ENCODE peak calls at places on chromosomes 6 and 20, in eight cellular contexts. J is SJSA1, B is right cardiac atrium, C is AG04450, Y is heart right ventricle, N is HepG2, O is PC-3, L is aorta. S is an unnamed sample.

GRCh38 chr6:89023591-89024441 is 56.7 kb upstream of the PNRC1 start:
- DNase-seq in B (peak), O (no peak), N (no peak), C (no peak), J (no peak), Y (no peak), L (no peak), S (no peak)

GRCh38 chr6:6713660-6714446 is 125.3 kb downstream of the LY86 start:
- DNase-seq in J (no peak), L (no peak), C (no peak), Y (no peak), B (no peak), N (no peak), O (peak), S (no peak)

GRCh38 chr6:7424967-7425807 is 35.6 kb downstream of the RIOK1 start:
- DNase-seq in J (no peak), L (no peak), N (peak), C (no peak), Y (peak), O (peak), B (peak), S (no peak)

GRCh38 chr20:64045346-64046011 is 4.0 kb downstream of the SOX18 start:
- DNase-seq in L (no peak), B (peak), N (no peak), C (no peak), O (peak), J (peak), Y (no peak), S (no peak)

GRCh38 chr6:64553414-64553813 is 917.8 kb downstream of the PHF3 start:
- DNase-seq in B (no peak), J (no peak), C (no peak), L (no peak), O (no peak), Y (no peak), N (no peak), S (no peak)

GRCh38 chr6:10312445-10312844 is 102.4 kb downstream of the TFAP2A start:
- DNase-seq in C (no peak), B (no peak), L (no peak), O (no peak), N (no peak), Y (no peak), J (no peak), S (no peak)

GRCh38 chr6:122361314-122361979 is 38.0 kb upstream of the HSF2 start:
- DNase-seq in L (no peak), B (no peak), C (no peak), N (no peak), Y (no peak), J (no peak), O (no peak), S (no peak)

GRCh38 chr6:106520711-106521367 is 108.5 kb downstream of the RTN4IP1 start:
- DNase-seq in L (no peak), Y (no peak), C (no peak), B (no peak), J (no peak), O (no peak), N (no peak), S (peak)

GRCh38 chr6:136947037-136947436 is 24.9 kb downstream of the SLC35D3 start:
- DNase-seq in N (no peak), Y (no peak), B (no peak), L (no peak), C (no peak), J (no peak), O (no peak), S (no peak)

GRCh38 chr6:6320901-6321300 is 439 bp upstream of the F13A1 start:
- DNase-seq in Y (no peak), L (no peak), N (no peak), C (no peak), O (peak), J (peak), B (no peak), S (no peak)

GRCh38 chr6:21908117-21908848 is 314.7 kb downstream of the SOX4 start:
- DNase-seq in L (no peak), N (no peak), Y (no peak), O (no peak), C (no peak), B (no peak), J (no peak), S (no peak)

GRCh38 chr6:7154341-7155139 is 46.8 kb downstream of the RREB1 start:
- DNase-seq in C (no peak), Y (no peak), B (no peak), O (no peak), J (no peak), L (no peak), N (no peak), S (no peak)

GRCh38 chr6:134172020-134172766 is 119.8 kb upstream of the SLC2A12 start:
- DNase-seq in C (no peak), O (no peak), N (no peak), B (no peak), L (no peak), J (no peak), Y (no peak), S (no peak)

GRCh38 chr20:10185741-10186558 is 32.7 kb upstream of the SNAP25 start:
- DNase-seq in J (no peak), B (no peak), O (peak), Y (no peak), L (no peak), C (no peak), N (peak), S (no peak)

GRCh38 chr20:1083431-1084080 is 34.8 kb upstream of the PSMF1 start:
- DNase-seq in O (no peak), L (no peak), J (no peak), C (no peak), Y (no peak), B (no peak), N (no peak), S (no peak)

GRCh38 chr6:117481278-117481925 is 1.1 kb upstream of the DCBLD1 start:
- DNase-seq in C (no peak), J (no peak), Y (no peak), N (peak), O (no peak), B (no peak), L (no peak), S (no peak)

GRCh38 chr6:14079433-14079832 is 38.1 kb upstream of the CD83 start:
- DNase-seq in B (peak), N (no peak), O (peak), J (no peak), C (no peak), Y (no peak), L (no peak), S (no peak)

GRCh38 chr6:116476021-116476678 is 15.0 kb downstream of the CALHM6 start:
- DNase-seq in L (no peak), C (no peak), B (no peak), J (no peak), N (peak), Y (no peak), O (no peak), S (no peak)

GRCh38 chr20:45892049-45892816 is 1.1 kb downstream of the CTSA start:
- DNase-seq in C (no peak), L (peak), Y (no peak), N (peak), O (peak), J (no peak), B (no peak), S (no peak)

GRCh38 chr20:56158489-56158888 is 90.0 kb upstream of the MC3R start:
- DNase-seq in J (no peak), O (no peak), N (no peak), L (no peak), Y (no peak), C (no peak), B (no peak), S (no peak)

GRCh38 chr20:32278199-32278643 is 770 bp downstream of the KIF3B start:
- DNase-seq in B (no peak), O (no peak), N (no peak), J (no peak), C (no peak), Y (no peak), L (no peak), S (no peak)

GRCh38 chr6:151276112-151276745 is 36.5 kb downstream of the AKAP12 start:
- DNase-seq in J (no peak), Y (peak), C (no peak), O (no peak), B (peak), N (no peak), L (peak), S (no peak)

GRCh38 chr6:73565767-73566485 is 45.1 kb upstream of the EEF1A1 start:
- DNase-seq in N (peak), L (no peak), J (peak), O (no peak), Y (no peak), C (no peak), B (no peak), S (no peak)

DNA sequence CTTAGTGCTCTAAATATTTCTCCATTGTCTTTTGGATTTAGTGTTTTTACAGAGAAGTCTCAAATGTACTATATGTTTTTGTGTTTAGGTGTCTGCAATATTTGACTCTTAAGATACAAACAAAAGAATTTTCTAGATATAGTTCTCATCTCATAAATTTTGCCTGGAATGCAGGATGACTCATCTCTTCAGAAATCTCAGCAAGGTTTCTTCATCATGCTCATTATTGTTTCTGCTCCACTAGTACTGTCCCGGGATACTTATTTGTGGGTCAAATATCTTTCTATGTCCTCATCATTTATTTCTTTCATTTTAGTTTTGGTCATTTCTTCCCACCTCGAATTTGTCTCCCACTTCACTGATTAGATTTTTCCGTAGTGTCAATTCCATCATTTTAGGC is 9.5 kb downstream of the AHI1 start:
- DNase-seq in B (no peak), L (no peak), O (peak), Y (no peak), N (no peak), C (no peak), J (no peak), S (no peak)
- H3K27ac ChIP-seq in B (no peak), L (no peak), O (no peak), Y (no peak), N (no peak), C (no peak), J (peak), S (no peak)

GRCh38 chr6:31713991-31714684 is 1.0 kb upstream of the LY6G6D start:
- DNase-seq in J (no peak), C (no peak), N (peak), O (no peak), B (no peak), L (no peak), Y (no peak), S (no peak)

GRCh38 chr6:31717499-31718222 is 2.5 kb downstream of the LY6G6D start:
- DNase-seq in C (no peak), B (no peak), J (no peak), O (peak), L (no peak), N (peak), Y (no peak), S (no peak)

GRCh38 chr6:31712296-31712695 is 2.9 kb upstream of the LY6G6D start:
- DNase-seq in O (peak), B (no peak), C (no peak), N (no peak), Y (peak), J (no peak), L (no peak), S (no peak)

GRCh38 chr6:31713465-31713864 is 1.7 kb upstream of the LY6G6D start:
- DNase-seq in N (no peak), Y (no peak), B (no peak), C (no peak), L (no peak), O (no peak), J (no peak), S (no peak)

DNA sequence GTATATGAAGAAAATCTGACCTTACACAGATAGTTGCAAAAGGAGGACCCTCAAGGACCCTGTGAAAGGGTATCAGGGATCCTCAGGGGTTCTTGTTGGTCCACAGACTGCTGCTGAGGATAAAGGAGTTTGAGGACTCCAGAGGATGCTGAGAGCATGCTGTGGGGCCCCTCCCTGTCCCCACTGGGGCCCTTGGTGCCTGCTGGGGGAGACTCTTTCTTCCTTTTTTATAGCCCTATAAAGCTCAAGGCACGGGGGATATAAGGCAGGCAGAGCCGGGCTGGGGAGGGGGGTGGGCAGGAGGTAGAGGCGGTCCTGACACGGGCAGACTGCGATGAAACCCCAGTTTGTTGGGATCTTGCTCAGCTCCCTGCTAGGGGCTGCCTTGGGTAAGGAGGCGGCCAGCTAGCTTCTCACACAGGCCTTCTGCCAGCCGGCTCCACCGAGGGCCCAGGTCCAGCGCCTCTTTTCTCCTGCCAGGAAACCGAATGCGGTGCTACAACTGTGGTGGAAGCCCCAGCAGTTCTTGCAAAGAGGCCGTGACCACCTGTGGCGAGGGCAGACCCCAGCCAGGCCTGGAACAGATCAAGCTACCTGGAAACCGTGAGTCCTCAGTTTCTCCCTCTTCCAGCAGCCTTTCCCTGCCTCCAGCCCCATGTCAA is at the start of gene LY6G6D:
- DNase-seq in N (no peak), C (no peak), O (no peak), L (no peak), Y (no peak), J (no peak), B (no peak), S (no peak)
- H3K27ac ChIP-seq in N (no peak), C (no peak), O (no peak), L (no peak), Y (no peak), J (no peak), B (no peak), S (no peak)

DNA sequence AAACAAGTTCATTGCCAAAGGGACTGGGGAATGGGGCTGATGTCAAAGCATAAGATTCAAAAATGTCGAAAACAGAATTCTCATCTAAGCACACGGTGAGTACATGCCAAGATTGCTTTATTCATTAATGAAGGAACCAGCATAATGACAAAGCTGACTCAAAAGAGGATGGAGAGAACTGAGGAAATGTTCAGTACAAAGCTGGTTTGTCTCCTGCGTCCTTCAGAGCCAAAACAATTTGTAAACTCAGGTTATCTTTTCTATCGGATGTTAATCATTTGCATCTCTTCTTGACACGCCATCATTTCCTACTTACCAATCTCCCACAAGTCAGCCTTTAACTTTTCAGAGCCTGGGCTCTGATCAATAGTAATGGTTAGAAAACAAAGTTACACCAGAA is 195.6 kb upstream of the PMEPA1 start:
- DNase-seq in N (no peak), L (no peak), J (no peak), B (no peak), Y (no peak), O (no peak), C (no peak), S (no peak)
- H3K27ac ChIP-seq in N (no peak), L (no peak), J (no peak), B (no peak), Y (no peak), O (no peak), C (no peak), S (no peak)

GRCh38 chr20:62067547-62068260 is 2.0 kb upstream of the TAF4 start:
- DNase-seq in B (no peak), N (no peak), L (no peak), O (no peak), J (no peak), Y (no peak), C (no peak), S (no peak)
- H3K27ac ChIP-seq in B (no peak), N (peak), L (no peak), O (no peak), J (no peak), Y (no peak), C (no peak), S (no peak)

GRCh38 chr20:4484431-4485057 is 237.2 kb upstream of the PRND start:
- DNase-seq in B (no peak), J (no peak), Y (no peak), C (no peak), N (no peak), O (no peak), L (no peak), S (no peak)
- H3K27ac ChIP-seq in B (no peak), J (no peak), Y (no peak), C (peak), N (no peak), O (no peak), L (no peak), S (no peak)

GRCh38 chr6:30541515-30542403 is 14.5 kb downstream of the GNL1 start:
- DNase-seq in N (peak), L (peak), O (peak), J (peak), C (peak), B (peak), Y (peak), S (peak)
- H3K27ac ChIP-seq in N (no peak), L (no peak), O (no peak), J (no peak), C (no peak), B (peak), Y (peak), S (peak)

DNA sequence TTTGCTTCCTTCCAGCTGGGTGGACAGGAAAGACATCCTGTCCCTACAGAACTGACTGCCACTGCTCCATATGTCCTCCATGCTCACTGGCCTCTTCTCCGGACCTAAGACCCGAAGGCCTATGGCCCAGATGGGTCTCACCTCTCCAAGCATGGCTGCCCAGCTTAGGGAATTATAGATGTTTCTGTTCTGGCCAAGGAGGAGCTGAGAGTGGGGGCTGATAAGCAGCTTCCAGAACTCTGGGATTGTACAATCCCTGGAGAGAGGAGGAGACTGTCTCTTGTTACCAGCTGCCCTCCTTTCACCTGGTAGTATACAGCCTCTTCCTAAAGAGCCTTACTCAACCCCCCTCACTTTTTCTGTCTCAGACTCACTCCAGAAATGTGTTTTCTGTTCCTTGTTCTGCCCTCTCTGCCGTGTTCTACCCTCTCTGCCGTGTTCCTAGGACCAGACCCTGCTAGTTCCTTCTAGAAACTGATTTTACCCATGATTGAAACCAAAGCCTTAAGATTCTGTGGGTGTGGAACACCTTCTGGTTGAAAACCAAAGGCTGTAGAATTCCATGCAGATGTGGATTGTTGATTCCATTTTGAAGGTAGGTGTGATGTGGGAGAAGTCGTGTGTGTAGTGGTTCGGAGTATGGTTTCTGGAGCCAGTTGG is 28.7 kb downstream of the ANKS1A start:
- DNase-seq in C (no peak), N (no peak), B (no peak), Y (no peak), L (no peak), O (no peak), J (no peak), S (no peak)
- H3K27ac ChIP-seq in C (no peak), N (no peak), B (peak), Y (peak), L (peak), O (no peak), J (no peak), S (no peak)

GRCh38 chr20:41141153-41141815 is 3.9 kb downstream of the PLCG1 start:
- DNase-seq in J (no peak), C (no peak), L (peak), Y (peak), O (no peak), N (peak), B (peak), S (peak)
- H3K27ac ChIP-seq in J (no peak), C (peak), L (peak), Y (peak), O (no peak), N (peak), B (peak), S (peak)

S was measured in upper lobe of right lung.